ENCODE peak calls at places on chromosome 19, in seven cellular contexts. W, D, P, R, I, Q and U are unnamed samples.

GRCh38 chr19:33685541-33685940 is 63.8 kb downstream of the CHST8 start:
- DNase-seq in P (no peak), W (no peak), I (no peak), Q (no peak), D (no peak), R (no peak), U (no peak)

GRCh38 chr19:30009013-30009412 is 67.0 kb downstream of the URI1 start:
- DNase-seq in R (no peak), W (no peak), Q (no peak), P (no peak), I (no peak), D (no peak), U (no peak)

GRCh38 chr19:3586124-3586626 is 897 bp downstream of the GIPC3 start:
- DNase-seq in W (no peak), P (no peak), R (no peak), I (no peak), Q (no peak), D (no peak), U (no peak)

GRCh38 chr19:18650048-18650435 is 13.2 kb downstream of the KLHL26 start:
- DNase-seq in Q (no peak), D (peak), W (no peak), P (peak), I (peak), R (no peak), U (no peak)

GRCh38 chr19:16527971-16528521 is 14.2 kb downstream of the CHERP start:
- DNase-seq in D (no peak), P (no peak), R (peak), W (no peak), Q (no peak), I (no peak), U (no peak)

GRCh38 chr19:13094771-13095392 is 7.8 kb downstream of the LYL1 start:
- DNase-seq in I (no peak), W (no peak), R (no peak), P (no peak), D (no peak), Q (no peak), U (no peak)

GRCh38 chr19:4456566-4456842 is 1.1 kb downstream of the UBXN6 start:
- DNase-seq in R (no peak), I (no peak), W (no peak), Q (no peak), D (peak), P (no peak), U (no peak)

GRCh38 chr19:30395283-30395682 is 23.1 kb downstream of the ZNF536 start:
- DNase-seq in Q (no peak), R (no peak), P (no peak), I (no peak), D (no peak), W (no peak), U (no peak)

GRCh38 chr19:11173516-11174155 is 18.1 kb upstream of the SPC24 start:
- DNase-seq in D (no peak), I (no peak), Q (no peak), R (no peak), W (no peak), P (no peak), U (no peak)

GRCh38 chr19:32570081-32570785 is 10.8 kb upstream of the PDCD5 start:
- DNase-seq in P (peak), I (no peak), R (peak), W (peak), Q (peak), D (peak), U (peak)

GRCh38 chr19:39199025-39199424 is 2.3 kb downstream of the NCCRP1 start:
- DNase-seq in P (no peak), R (no peak), Q (no peak), W (no peak), D (peak), I (no peak), U (no peak)

GRCh38 chr19:13441810-13442512 is 64.3 kb downstream of the CACNA1A start:
- DNase-seq in W (no peak), R (peak), Q (no peak), I (no peak), D (peak), P (peak), U (no peak)

GRCh38 chr19:50147462-50148423 is 15.3 kb downstream of the IZUMO2 start:
- DNase-seq in D (peak), Q (peak), R (peak), I (peak), W (peak), P (peak), U (peak)